ENCODE peak calls at places on chromosomes 7 and 10, in six cellular contexts. X, U, F, B, I and E are unnamed samples.

GRCh38 chr10:96834121-96834520 is 2.0 kb downstream of the LCOR start:
- DNase-seq in X (peak; percentile 49), U (no peak), F (no peak), B (no peak), I (no peak), E (no peak)

GRCh38 chr7:128794020-128794419 is 2.3 kb downstream of the CCDC136 start:
- DNase-seq in X (no peak), U (no peak), F (no peak), B (no peak), I (no peak), E (no peak)

GRCh38 chr7:106358103-106358663 is 73.4 kb upstream of the NAMPT start:
- DNase-seq in X (peak; percentile 78), U (no peak), F (no peak), B (no peak), I (no peak), E (no peak)

GRCh38 chr10:128540806-128541739 is 414.9 kb upstream of the MKI67 start:
- DNase-seq in X (no peak), U (no peak), F (no peak), B (no peak), I (no peak), E (peak; percentile 87)

GRCh38 chr10:133307776-133308430 is 769 bp downstream of the TUBGCP2 start:
- DNase-seq in X (peak; percentile 71), U (peak; percentile 51), F (peak; percentile 81), B (peak; percentile 71), I (peak; percentile 59), E (peak; percentile 89)

GRCh38 chr7:85750454-85750949 is 563.6 kb upstream of the SEMA3D start:
- DNase-seq in X (peak; percentile 48), U (no peak), F (peak; percentile 1), B (no peak), I (no peak), E (peak; percentile 88)

GRCh38 chr10:71657604-71658348 is 61.8 kb downstream of the C10orf105 start:
- DNase-seq in X (no peak), U (no peak), F (no peak), B (no peak), I (no peak), E (peak; percentile 86)

GRCh38 chr10:31940839-31941653 is 12.4 kb upstream of the ARHGAP12 start:
- DNase-seq in X (peak; percentile 97), U (no peak), F (no peak), B (no peak), I (peak; percentile 56), E (no peak)

GRCh38 chr7:44077061-44077460 is 5.3 kb downstream of the POLM start:
- DNase-seq in X (no peak), U (no peak), F (no peak), B (no peak), I (peak; percentile 3), E (no peak)

GRCh38 chr7:32347244-32347828 is 142.8 kb downstream of the LSM5 start:
- DNase-seq in X (peak; percentile 10), U (no peak), F (peak; percentile 2), B (no peak), I (no peak), E (peak; percentile 67)

GRCh38 chr7:90530263-90530662 is 60.8 kb downstream of the PTTG1IP2 start:
- DNase-seq in X (peak; percentile 84), U (no peak), F (no peak), B (no peak), I (no peak), E (no peak)

GRCh38 chr10:133309720-133310398 is 1.1 kb downstream of the ZNF511 start:
- DNase-seq in X (no peak), U (no peak), F (no peak), B (no peak), I (no peak), E (no peak)

GRCh38 chr10:9824546-9825164 is 1193.0 kb upstream of the CELF2 start:
- DNase-seq in X (no peak), U (no peak), F (no peak), B (no peak), I (no peak), E (peak; percentile 30)

GRCh38 chr10:34808789-34809745 is 6.0 kb downstream of the PARD3 start:
- DNase-seq in X (peak; percentile 61), U (no peak), F (no peak), B (no peak), I (no peak), E (peak; percentile 86)

GRCh38 chr7:30717181-30717580 is 34.8 kb upstream of the INMT start:
- DNase-seq in X (peak; percentile 3), U (no peak), F (no peak), B (no peak), I (no peak), E (peak; percentile 71)

GRCh38 chr7:159211540-159212182 is 67.0 kb upstream of the VIPR2 start:
- DNase-seq in X (no peak), U (no peak), F (no peak), B (no peak), I (no peak), E (peak; percentile 25)

GRCh38 chr7:138483516-138483915 is 23.5 kb downstream of the TRIM24 start:
- DNase-seq in X (no peak), U (no peak), F (no peak), B (no peak), I (no peak), E (no peak)

GRCh38 chr7:24778543-24779282 is 21.4 kb upstream of the GSDME start:
- DNase-seq in X (peak; percentile 90), U (no peak), F (no peak), B (no peak), I (peak; percentile 77), E (peak; percentile 9)

GRCh38 chr7:12423995-12424745 is 20.5 kb upstream of the VWDE start:
- DNase-seq in X (no peak), U (no peak), F (no peak), B (no peak), I (no peak), E (peak; percentile 91)

GRCh38 chr7:120421151-120421651 is 148.2 kb downstream of the KCND2 start:
- DNase-seq in X (no peak), U (peak; percentile 91), F (no peak), B (no peak), I (no peak), E (no peak)

GRCh38 chr10:35194906-35195305 is 68.3 kb downstream of the CREM start:
- DNase-seq in X (peak; percentile 65), U (no peak), F (no peak), B (no peak), I (no peak), E (no peak)